ENCODE peak calls at places on chromosomes 1 and 21, in seven cellular contexts. One of them, this sample, is unnamed.

GRCh38 chr1:83692524-83693336 is 306.2 kb downstream of the TTLL7 start:
- DNase-seq in SK-N-MC: no peak
- DNase-seq in hypothalamus: no peak
- DNase-seq in neural crest cell: peak
- DNase-seq in posterior vena cava: no peak
- DNase-seq in non-pigmented ciliary epithelial cell: peak
- DNase-seq in WTC11: peak
- DNase-seq in this sample: no peak

GRCh38 chr21:18274370-18274769 is 29.7 kb downstream of the CHODL start:
- DNase-seq in neural crest cell: no peak
- DNase-seq in hypothalamus: no peak
- DNase-seq in non-pigmented ciliary epithelial cell: no peak
- DNase-seq in SK-N-MC: no peak
- DNase-seq in posterior vena cava: no peak
- DNase-seq in WTC11: no peak
- DNase-seq in this sample: no peak

GRCh38 chr1:61757945-61758344 is 15.7 kb downstream of the PATJ start:
- DNase-seq in non-pigmented ciliary epithelial cell: peak
- DNase-seq in posterior vena cava: no peak
- DNase-seq in SK-N-MC: no peak
- DNase-seq in hypothalamus: no peak
- DNase-seq in WTC11: no peak
- DNase-seq in neural crest cell: no peak
- DNase-seq in this sample: no peak

GRCh38 chr1:17668195-17668594 is 86.9 kb upstream of the ACTL8 start:
- DNase-seq in SK-N-MC: no peak
- DNase-seq in WTC11: no peak
- DNase-seq in non-pigmented ciliary epithelial cell: no peak
- DNase-seq in neural crest cell: no peak
- DNase-seq in hypothalamus: no peak
- DNase-seq in posterior vena cava: no peak
- DNase-seq in this sample: no peak

GRCh38 chr1:226809785-226810571 is 60.4 kb upstream of the PSEN2 start:
- DNase-seq in SK-N-MC: no peak
- DNase-seq in non-pigmented ciliary epithelial cell: no peak
- DNase-seq in neural crest cell: no peak
- DNase-seq in hypothalamus: peak
- DNase-seq in posterior vena cava: no peak
- DNase-seq in WTC11: no peak
- DNase-seq in this sample: no peak

GRCh38 chr1:15046487-15047165 is 106.9 kb upstream of the TMEM51 start:
- DNase-seq in non-pigmented ciliary epithelial cell: no peak
- DNase-seq in SK-N-MC: no peak
- DNase-seq in WTC11: peak
- DNase-seq in posterior vena cava: peak
- DNase-seq in hypothalamus: peak
- DNase-seq in neural crest cell: peak
- DNase-seq in this sample: peak

GRCh38 chr1:224092111-224092510 is 21.8 kb upstream of the FBXO28 start:
- DNase-seq in posterior vena cava: no peak
- DNase-seq in neural crest cell: no peak
- DNase-seq in SK-N-MC: no peak
- DNase-seq in non-pigmented ciliary epithelial cell: no peak
- DNase-seq in WTC11: no peak
- DNase-seq in hypothalamus: no peak
- DNase-seq in this sample: no peak

GRCh38 chr1:229271448-229272120 is 673 bp downstream of the RAB4A start:
- DNase-seq in hypothalamus: peak
- DNase-seq in SK-N-MC: no peak
- DNase-seq in posterior vena cava: no peak
- DNase-seq in neural crest cell: no peak
- DNase-seq in non-pigmented ciliary epithelial cell: no peak
- DNase-seq in WTC11: no peak
- DNase-seq in this sample: no peak

GRCh38 chr1:11046270-11046566 is 821 bp downstream of the MASP2 start:
- DNase-seq in posterior vena cava: no peak
- DNase-seq in neural crest cell: no peak
- DNase-seq in WTC11: no peak
- DNase-seq in SK-N-MC: no peak
- DNase-seq in non-pigmented ciliary epithelial cell: no peak
- DNase-seq in hypothalamus: no peak
- DNase-seq in this sample: no peak

GRCh38 chr21:37208741-37209225 is 58.4 kb downstream of the VPS26C start:
- DNase-seq in non-pigmented ciliary epithelial cell: no peak
- DNase-seq in hypothalamus: no peak
- DNase-seq in posterior vena cava: no peak
- DNase-seq in SK-N-MC: no peak
- DNase-seq in WTC11: no peak
- DNase-seq in neural crest cell: no peak
- DNase-seq in this sample: no peak

GRCh38 chr1:19710825-19711611 is 46.3 kb downstream of the HTR6 start:
- DNase-seq in hypothalamus: no peak
- DNase-seq in posterior vena cava: no peak
- DNase-seq in neural crest cell: no peak
- DNase-seq in non-pigmented ciliary epithelial cell: no peak
- DNase-seq in WTC11: no peak
- DNase-seq in SK-N-MC: no peak
- DNase-seq in this sample: no peak

GRCh38 chr21:26236281-26236680 is 65.7 kb upstream of the APP start:
- DNase-seq in non-pigmented ciliary epithelial cell: no peak
- DNase-seq in posterior vena cava: no peak
- DNase-seq in neural crest cell: no peak
- DNase-seq in SK-N-MC: no peak
- DNase-seq in WTC11: no peak
- DNase-seq in hypothalamus: no peak
- DNase-seq in this sample: no peak

GRCh38 chr1:226372885-226373284 is 35.0 kb downstream of the PARP1 start:
- DNase-seq in hypothalamus: no peak
- DNase-seq in SK-N-MC: no peak
- DNase-seq in posterior vena cava: no peak
- DNase-seq in non-pigmented ciliary epithelial cell: no peak
- DNase-seq in WTC11: no peak
- DNase-seq in neural crest cell: no peak
- DNase-seq in this sample: no peak

GRCh38 chr1:89739013-89739843 is 81.6 kb upstream of the LRRC8D start:
- DNase-seq in WTC11: no peak
- DNase-seq in SK-N-MC: no peak
- DNase-seq in posterior vena cava: no peak
- DNase-seq in hypothalamus: no peak
- DNase-seq in neural crest cell: no peak
- DNase-seq in non-pigmented ciliary epithelial cell: peak
- DNase-seq in this sample: no peak

GRCh38 chr1:64107041-64107440 is 96.4 kb upstream of the UBE2U start:
- DNase-seq in hypothalamus: no peak
- DNase-seq in non-pigmented ciliary epithelial cell: no peak
- DNase-seq in posterior vena cava: no peak
- DNase-seq in WTC11: no peak
- DNase-seq in neural crest cell: no peak
- DNase-seq in SK-N-MC: no peak
- DNase-seq in this sample: no peak

GRCh38 chr1:44811714-44812151 is 3.4 kb downstream of the BTBD19 start:
- DNase-seq in SK-N-MC: no peak
- DNase-seq in posterior vena cava: peak
- DNase-seq in hypothalamus: no peak
- DNase-seq in WTC11: no peak
- DNase-seq in non-pigmented ciliary epithelial cell: peak
- DNase-seq in neural crest cell: no peak
- DNase-seq in this sample: no peak

GRCh38 chr1:150127868-150128267 is 21.8 kb upstream of the PLEKHO1 start:
- DNase-seq in non-pigmented ciliary epithelial cell: no peak
- DNase-seq in neural crest cell: no peak
- DNase-seq in hypothalamus: no peak
- DNase-seq in posterior vena cava: no peak
- DNase-seq in SK-N-MC: no peak
- DNase-seq in WTC11: no peak
- DNase-seq in this sample: no peak

GRCh38 chr1:72954943-72955342 is 672.6 kb upstream of the NEGR1 start:
- DNase-seq in WTC11: no peak
- DNase-seq in non-pigmented ciliary epithelial cell: peak
- DNase-seq in hypothalamus: no peak
- DNase-seq in SK-N-MC: no peak
- DNase-seq in posterior vena cava: no peak
- DNase-seq in neural crest cell: no peak
- DNase-seq in this sample: no peak

GRCh38 chr1:175376194-175376593 is 183.6 kb upstream of the KIAA0040 start:
- DNase-seq in SK-N-MC: no peak
- DNase-seq in WTC11: no peak
- DNase-seq in hypothalamus: no peak
- DNase-seq in posterior vena cava: no peak
- DNase-seq in non-pigmented ciliary epithelial cell: no peak
- DNase-seq in neural crest cell: no peak
- DNase-seq in this sample: no peak

GRCh38 chr1:29186252-29186651 is 4.6 kb upstream of the SRSF4 start:
- DNase-seq in SK-N-MC: no peak
- DNase-seq in non-pigmented ciliary epithelial cell: no peak
- DNase-seq in WTC11: no peak
- DNase-seq in neural crest cell: no peak
- DNase-seq in hypothalamus: no peak
- DNase-seq in posterior vena cava: no peak
- DNase-seq in this sample: no peak

GRCh38 chr21:41899431-41900202 is 20.5 kb upstream of the PRDM15 start:
- DNase-seq in non-pigmented ciliary epithelial cell: no peak
- DNase-seq in neural crest cell: no peak
- DNase-seq in SK-N-MC: no peak
- DNase-seq in hypothalamus: no peak
- DNase-seq in posterior vena cava: peak
- DNase-seq in WTC11: no peak
- DNase-seq in this sample: no peak

GRCh38 chr1:222653178-222653827 is 35.4 kb downstream of the MIA3 start:
- DNase-seq in non-pigmented ciliary epithelial cell: no peak
- DNase-seq in SK-N-MC: no peak
- DNase-seq in neural crest cell: no peak
- DNase-seq in WTC11: no peak
- DNase-seq in posterior vena cava: no peak
- DNase-seq in hypothalamus: no peak
- DNase-seq in this sample: no peak

GRCh38 chr1:185534806-185535205 is 199.4 kb upstream of the HMCN1 start:
- DNase-seq in posterior vena cava: no peak
- DNase-seq in WTC11: no peak
- DNase-seq in SK-N-MC: no peak
- DNase-seq in hypothalamus: no peak
- DNase-seq in non-pigmented ciliary epithelial cell: no peak
- DNase-seq in neural crest cell: no peak
- DNase-seq in this sample: peak

GRCh38 chr1:183777359-183777758 is 27.6 kb upstream of the RGL1 start:
- DNase-seq in hypothalamus: no peak
- DNase-seq in posterior vena cava: no peak
- DNase-seq in neural crest cell: no peak
- DNase-seq in WTC11: no peak
- DNase-seq in SK-N-MC: no peak
- DNase-seq in non-pigmented ciliary epithelial cell: no peak
- DNase-seq in this sample: no peak

GRCh38 chr1:236343246-236343862 is 50.7 kb upstream of the EDARADD start:
- DNase-seq in SK-N-MC: no peak
- DNase-seq in posterior vena cava: no peak
- DNase-seq in neural crest cell: no peak
- DNase-seq in non-pigmented ciliary epithelial cell: no peak
- DNase-seq in WTC11: no peak
- DNase-seq in hypothalamus: no peak
- DNase-seq in this sample: no peak

GRCh38 chr1:25541889-25542658 is 1.3 kb upstream of the LDLRAP1 start:
- DNase-seq in neural crest cell: no peak
- DNase-seq in SK-N-MC: no peak
- DNase-seq in WTC11: no peak
- DNase-seq in posterior vena cava: no peak
- DNase-seq in non-pigmented ciliary epithelial cell: no peak
- DNase-seq in hypothalamus: no peak
- DNase-seq in this sample: no peak

GRCh38 chr21:42535602-42536171 is 22.0 kb downstream of the SLC37A1 start:
- DNase-seq in non-pigmented ciliary epithelial cell: no peak
- DNase-seq in hypothalamus: no peak
- DNase-seq in SK-N-MC: no peak
- DNase-seq in neural crest cell: no peak
- DNase-seq in posterior vena cava: peak
- DNase-seq in WTC11: no peak
- DNase-seq in this sample: no peak

GRCh38 chr1:36864182-36865079 is 169.9 kb downstream of the GRIK3 start:
- DNase-seq in non-pigmented ciliary epithelial cell: no peak
- DNase-seq in WTC11: peak
- DNase-seq in SK-N-MC: no peak
- DNase-seq in neural crest cell: peak
- DNase-seq in hypothalamus: no peak
- DNase-seq in posterior vena cava: no peak
- DNase-seq in this sample: no peak

GRCh38 chr1:60541831-60542532 is 468.4 kb upstream of the C1orf87 start:
- DNase-seq in WTC11: no peak
- DNase-seq in SK-N-MC: no peak
- DNase-seq in neural crest cell: no peak
- DNase-seq in non-pigmented ciliary epithelial cell: no peak
- DNase-seq in hypothalamus: no peak
- DNase-seq in posterior vena cava: no peak
- DNase-seq in this sample: no peak

This sample was measured in tibial nerve.